ENCODE peak calls at places on chromosomes 11 and 22, in six cellular contexts. V, J, B, I, G and E are unnamed samples.

GRCh38 chr11:130037058-130037457 is 32.6 kb upstream of the APLP2 start:
- DNase-seq in V (no peak), J (peak), B (peak), I (no peak), G (peak), E (no peak)

GRCh38 chr11:85627332-85627997 is at the start of gene DLG2:
- DNase-seq in V (no peak), J (peak), B (peak), I (no peak), G (peak), E (peak)

GRCh38 chr11:64868904-64869570 is 9.4 kb downstream of the EHD1 start:
- DNase-seq in V (no peak), J (peak), B (peak), I (no peak), G (peak), E (no peak)

GRCh38 chr11:119108857-119109221 is 1.7 kb downstream of the C2CD2L start:
- DNase-seq in V (no peak), J (no peak), B (no peak), I (no peak), G (no peak), E (no peak)

GRCh38 chr22:22408731-22409696 is 99.5 kb downstream of the ZNF280B start:
- DNase-seq in V (peak), J (peak), B (peak), I (no peak), G (peak), E (peak)

GRCh38 chr11:111801135-111801534 is 34.9 kb upstream of the PPP2R1B start:
- DNase-seq in V (no peak), J (no peak), B (no peak), I (no peak), G (peak), E (no peak)

GRCh38 chr11:129815596-129816461 is at the start of gene TMEM45B:
- DNase-seq in V (peak), J (no peak), B (no peak), I (no peak), G (no peak), E (no peak)

GRCh38 chr11:74466916-74467885 is at the start of gene KCNE3:
- DNase-seq in V (peak), J (peak), B (no peak), I (no peak), G (peak), E (no peak)

GRCh38 chr11:46277623-46278386 is at the start of gene CREB3L1:
- DNase-seq in V (peak), J (no peak), B (no peak), I (no peak), G (no peak), E (no peak)

GRCh38 chr11:26121466-26121865 is 210.5 kb upstream of the ANO3 start:
- DNase-seq in V (no peak), J (no peak), B (no peak), I (no peak), G (no peak), E (no peak)

GRCh38 chr11:132357811-132358572 is 987.6 kb downstream of the NTM start:
- DNase-seq in V (no peak), J (no peak), B (no peak), I (no peak), G (no peak), E (no peak)

GRCh38 chr11:134014502-134014901 is 54.4 kb upstream of the JAM3 start:
- DNase-seq in V (peak), J (peak), B (no peak), I (no peak), G (no peak), E (no peak)

GRCh38 chr11:94674005-94674491 is 94.1 kb upstream of the AMOTL1 start:
- DNase-seq in V (no peak), J (no peak), B (no peak), I (no peak), G (no peak), E (no peak)

GRCh38 chr11:46285594-46286033 is 8.2 kb downstream of the CREB3L1 start:
- DNase-seq in V (no peak), J (peak), B (peak), I (no peak), G (no peak), E (no peak)

GRCh38 chr11:69674267-69674885 is 777 bp downstream of the LTO1 start:
- DNase-seq in V (no peak), J (peak), B (peak), I (no peak), G (peak), E (no peak)

GRCh38 chr11:3879216-3879966 is 23.9 kb downstream of the STIM1 start:
- DNase-seq in V (no peak), J (no peak), B (no peak), I (no peak), G (no peak), E (no peak)

GRCh38 chr11:70290341-70291065 is 20.0 kb downstream of the PPFIA1 start:
- DNase-seq in V (no peak), J (no peak), B (no peak), I (no peak), G (no peak), E (no peak)

GRCh38 chr11:118531597-118532084 is 649 bp downstream of the TMEM25 start:
- DNase-seq in V (no peak), J (no peak), B (no peak), I (no peak), G (peak), E (no peak)

GRCh38 chr11:130847517-130847916 is 68.8 kb downstream of the SNX19 start:
- DNase-seq in V (no peak), J (peak), B (peak), I (no peak), G (peak), E (no peak)

GRCh38 chr11:1703146-1703545 is 6.2 kb downstream of the KRTAP5-6 start:
- DNase-seq in V (no peak), J (no peak), B (no peak), I (no peak), G (no peak), E (no peak)

GRCh38 chr11:111334495-111335123 is 36.3 kb downstream of the POU2AF3 start:
- DNase-seq in V (no peak), J (no peak), B (no peak), I (no peak), G (no peak), E (no peak)

GRCh38 chr11:18936002-18936673 is 3.1 kb downstream of the MRGPRX1 start:
- DNase-seq in V (peak), J (no peak), B (no peak), I (peak), G (peak), E (no peak)

GRCh38 chr11:120326228-120326627 is 1.1 kb downstream of the TLCD5 start:
- DNase-seq in V (no peak), J (peak), B (peak), I (no peak), G (peak), E (no peak)

GRCh38 chr11:68012843-68013610 is 2.9 kb downstream of the ALDH3B1 start:
- DNase-seq in V (no peak), J (peak), B (peak), I (no peak), G (peak), E (no peak)

GRCh38 chr11:57761301-57762234 is at the start of gene CTNND1:
- DNase-seq in V (peak), J (peak), B (peak), I (peak), G (peak), E (peak)
- H2AFZ ChIP-seq in V (peak), J (no peak), B (peak), I (peak), G (no peak), E (peak)

GRCh38 chr11:16959528-16960100 is 54.6 kb downstream of the PLEKHA7 start:
- DNase-seq in V (no peak), J (no peak), B (no peak), I (no peak), G (no peak), E (no peak)
- H2BK5ac ChIP-seq in V (no peak), J (no peak), B (no peak), I (peak), G (no peak), E (no peak)

GRCh38 chr22:19854778-19855503 is at the start of the genes GNB1L and RTL10:
- DNase-seq in V (peak), J (peak), B (peak), I (peak), G (peak), E (peak)

GRCh38 chr22:19853879-19854777 is 546 bp downstream of the GNB1L start:
- DNase-seq in V (no peak), J (no peak), B (no peak), I (no peak), G (no peak), E (no peak)

GRCh38 chr22:19857382-19857781 is 2.7 kb upstream of the GNB1L start:
- DNase-seq in V (no peak), J (no peak), B (no peak), I (no peak), G (no peak), E (no peak)

GRCh38 chr22:19853058-19853878 is 1.4 kb downstream of the GNB1L start:
- DNase-seq in V (no peak), J (no peak), B (no peak), I (no peak), G (peak), E (no peak)

DNA sequence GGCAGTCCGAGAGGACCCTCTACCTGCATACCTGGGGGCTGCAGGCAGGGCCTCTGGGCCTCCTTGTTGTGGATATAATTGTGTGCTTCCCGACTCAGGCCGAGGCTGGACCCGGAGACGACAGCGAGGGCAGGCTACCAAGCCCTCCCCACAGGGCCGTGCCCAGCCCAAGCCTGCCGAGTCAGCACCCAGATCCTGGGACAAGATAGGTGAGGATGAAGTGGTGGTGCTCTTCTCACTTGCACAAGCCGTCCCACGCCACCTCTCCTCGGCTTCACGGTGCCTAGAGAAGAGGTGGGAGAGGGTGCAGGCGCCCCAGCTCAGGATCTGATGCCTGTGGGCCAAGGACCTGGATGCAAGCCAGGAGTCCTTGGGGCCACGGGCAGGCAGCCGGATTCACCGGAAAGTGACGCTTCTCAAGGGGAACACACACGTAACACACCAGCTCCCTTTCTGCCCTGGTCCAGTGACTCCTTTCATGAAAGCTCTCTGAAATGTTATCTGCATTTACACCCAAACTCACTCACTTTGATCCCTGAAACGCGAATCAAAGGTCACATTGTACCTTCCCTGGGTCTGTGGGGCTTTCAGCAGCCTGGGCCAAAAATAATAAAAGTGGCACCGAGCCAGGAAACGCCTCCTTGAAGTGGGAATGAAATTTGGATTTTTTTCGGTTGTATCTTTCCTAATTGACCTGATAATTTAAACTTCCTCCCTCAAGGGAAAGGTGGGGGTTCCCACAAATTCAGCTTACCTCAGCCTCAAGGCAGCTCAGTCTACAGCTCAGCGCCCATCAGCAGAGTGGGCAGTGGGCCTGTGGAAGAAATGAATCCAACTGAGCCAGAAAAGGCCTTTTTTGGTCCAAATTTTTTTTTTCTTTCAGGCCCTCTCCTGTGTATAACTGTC is 1.1 kb upstream of the GNB1L start:
- DNase-seq in V (peak), J (peak), B (peak), I (no peak), G (peak), E (no peak)
- H2AK5ac ChIP-seq in V (no peak), J (peak), B (peak), I (peak), G (peak), E (peak)

GRCh38 chr11:76329983-76330382 is 50.9 kb downstream of the THAP12 start:
- DNase-seq in V (peak), J (no peak), B (no peak), I (no peak), G (no peak), E (no peak)
- H2AFZ ChIP-seq in V (no peak), J (no peak), B (peak), I (no peak), G (peak), E (peak)

GRCh38 chr11:66267039-66267378 is 1.4 kb upstream of the RAB1B start:
- DNase-seq in V (no peak), J (no peak), B (no peak), I (no peak), G (no peak), E (no peak)

GRCh38 chr11:66271816-66272215 is 3.4 kb downstream of the RAB1B start:
- DNase-seq in V (no peak), J (no peak), B (no peak), I (no peak), G (no peak), E (no peak)

GRCh38 chr11:66268210-66268952 is at the start of gene RAB1B:
- DNase-seq in V (peak), J (peak), B (peak), I (peak), G (peak), E (peak)

GRCh38 chr11:66267379-66268209 is 845 bp upstream of the RAB1B start:
- DNase-seq in V (peak), J (peak), B (peak), I (peak), G (peak), E (peak)

DNA sequence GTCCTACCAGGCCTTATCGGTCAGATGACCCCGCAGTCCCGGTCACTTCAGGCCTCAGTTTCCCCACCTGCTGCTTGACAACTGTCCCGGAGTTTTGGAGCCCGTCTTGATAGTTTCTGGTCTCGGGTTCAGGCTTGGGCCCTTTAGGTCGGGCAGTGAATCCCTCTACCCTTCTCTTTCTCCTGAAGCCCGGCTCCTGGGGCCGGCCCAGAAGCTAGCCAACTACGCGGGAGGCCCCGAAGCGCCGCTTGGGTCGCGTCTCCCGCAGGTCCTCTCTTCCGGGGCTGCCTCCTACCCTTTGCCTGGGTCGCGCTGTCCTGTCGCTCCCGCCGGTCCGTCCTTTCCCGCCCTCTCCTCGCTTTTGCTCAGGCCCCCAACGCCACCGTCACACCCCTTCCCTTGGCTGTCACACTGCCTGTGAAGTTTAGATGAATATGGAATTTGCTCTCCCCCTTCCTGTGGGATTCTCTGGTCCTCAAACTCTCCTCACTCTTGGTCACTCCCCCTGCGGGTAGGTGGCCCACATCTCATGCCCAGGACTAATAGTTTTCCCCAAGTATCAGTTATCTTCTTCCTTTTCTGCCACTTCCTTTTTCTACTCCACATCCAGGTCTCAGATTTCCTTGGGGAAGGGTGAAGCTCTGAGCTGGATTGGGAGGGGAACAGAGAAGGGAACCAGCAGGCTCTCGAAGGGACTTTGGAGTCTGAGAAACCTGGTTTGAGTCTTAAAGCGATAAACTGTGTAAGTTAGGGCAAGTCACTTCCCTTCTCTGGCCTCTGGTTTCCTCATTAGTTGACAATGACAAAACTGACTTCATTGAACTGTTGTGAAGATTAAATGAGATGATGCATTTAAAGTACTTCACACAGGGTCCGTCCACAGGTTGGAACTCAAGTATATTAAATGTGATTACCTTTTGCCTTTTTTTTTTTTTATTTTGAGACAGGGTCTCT is 791 bp downstream of the RAB1B start:
- DNase-seq in V (peak), J (peak), B (peak), I (no peak), G (peak), E (no peak)
- H2BK5ac ChIP-seq in V (no peak), J (no peak), B (peak), I (peak), G (peak), E (peak)

GRCh38 chr11:10317776-10318526 is 13.1 kb downstream of the ADM start:
- DNase-seq in V (no peak), J (no peak), B (no peak), I (no peak), G (no peak), E (no peak)
- H2AK5ac ChIP-seq in V (no peak), J (no peak), B (peak), I (peak), G (peak), E (no peak)

DNA sequence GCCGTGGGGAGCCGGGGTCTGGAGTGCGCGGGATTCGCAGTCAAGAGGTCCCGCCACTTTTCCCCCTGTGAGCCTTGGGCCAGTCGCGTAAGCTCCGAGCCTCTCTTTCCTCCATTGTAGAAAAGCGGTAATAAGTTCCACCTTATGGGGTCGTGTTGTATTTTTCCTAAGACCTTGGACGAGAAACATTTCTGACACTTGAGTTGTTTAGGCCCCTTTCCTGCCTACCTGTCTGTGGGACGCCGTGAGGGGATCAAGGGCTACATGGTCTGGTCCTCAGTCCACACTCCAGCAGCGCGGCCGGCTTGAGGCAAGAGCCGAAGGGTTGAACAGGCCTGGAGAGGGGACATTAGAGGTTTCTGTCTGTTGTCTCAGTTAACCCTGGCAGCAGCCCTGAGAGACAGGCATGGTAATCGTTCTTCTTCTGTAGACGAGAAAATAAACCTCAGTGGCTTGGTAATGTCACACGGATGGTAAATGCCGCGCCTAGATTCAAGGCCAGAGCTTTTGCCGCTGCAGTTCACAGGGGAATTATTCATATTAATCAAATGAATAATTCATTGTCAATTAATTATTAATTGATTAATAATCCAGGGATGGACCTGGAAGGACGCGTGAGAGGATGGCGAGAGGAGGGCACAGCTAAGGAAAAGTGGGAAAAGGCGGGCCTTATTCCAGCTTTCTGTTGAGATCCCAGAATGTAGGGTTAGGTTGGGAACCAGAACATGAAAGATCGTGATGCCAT is 545 bp downstream of the FEN1 start:
- DNase-seq in V (no peak), J (no peak), B (no peak), I (no peak), G (peak), E (no peak)
- H2AFZ ChIP-seq in V (no peak), J (peak), B (peak), I (no peak), G (peak), E (peak)

GRCh38 chr22:44292007-44292370 is 20.8 kb downstream of the SHISAL1 start:
- DNase-seq in V (peak), J (peak), B (no peak), I (no peak), G (no peak), E (no peak)
- H2BK5ac ChIP-seq in V (no peak), J (no peak), B (no peak), I (peak), G (no peak), E (peak)

DNA sequence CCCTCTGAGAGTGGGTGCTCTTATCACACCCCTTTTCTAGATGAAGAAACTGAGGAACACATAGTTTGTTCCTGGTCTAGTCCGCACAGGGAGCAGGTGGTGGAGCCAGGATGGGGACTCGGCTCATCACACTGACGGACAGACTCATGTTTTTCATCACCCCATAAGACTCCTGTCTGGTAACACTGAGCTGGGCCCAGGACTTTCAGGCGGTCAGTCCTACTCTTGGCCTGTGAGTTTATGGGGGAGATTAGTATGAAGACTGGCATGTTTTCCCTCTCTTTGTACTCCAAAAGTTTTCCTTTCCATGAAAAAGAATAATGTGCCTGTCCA is 160.8 kb downstream of the LDLRAD3 start:
- DNase-seq in V (no peak), J (no peak), B (no peak), I (no peak), G (no peak), E (no peak)
- H2AK5ac ChIP-seq in V (no peak), J (no peak), B (no peak), I (peak), G (no peak), E (peak)